ENCODE peak calls at places on chromosome 10, in ten cellular contexts. G is MM.1S, T is DND-41, N is mesenchymal stem cell, E is endothelial cell of umbilical vein, P is fibroblast of lung, X is mesendoderm, R is K562, L is IMR-90, W is GM23248. H is an unnamed sample. For H3K4me1, the result is how much of the 10 kb centered on the place peaks cover.

GRCh38 chr10:112216151-112216550 is 32.6 kb upstream of the GPAM start:
- DNase-seq in G (no peak), T (no peak), N (no peak), E (no peak), P (no peak), X (no peak), R (no peak), L (no peak), W (no peak), H (no peak)

GRCh38 chr10:53786236-53786635 is 1013.7 kb upstream of the MBL2 start:
- DNase-seq in G (no peak), T (no peak), N (no peak), E (no peak), P (no peak), X (peak), R (peak), L (no peak), W (no peak), H (no peak)

GRCh38 chr10:61896854-61897661 is 4.4 kb upstream of the ARID5B start:
- DNase-seq in G (peak), T (peak), N (peak), E (peak), P (peak), X (peak), R (peak), L (peak), W (peak), H (no peak)

GRCh38 chr10:15293862-15294835 is 76.9 kb downstream of the FAM171A1 start:
- DNase-seq in G (no peak), T (peak), N (no peak), E (peak), P (peak), X (no peak), R (no peak), L (peak), W (peak), H (peak)

GRCh38 chr10:90787376-90787775 is 70.5 kb downstream of the HTR7 start:
- DNase-seq in G (no peak), T (no peak), N (no peak), E (no peak), P (no peak), X (no peak), R (no peak), L (no peak), W (no peak), H (no peak)

GRCh38 chr10:126459032-126459831 is 71.0 kb upstream of the ADAM12 start:
- DNase-seq in G (no peak), T (no peak), N (peak), E (no peak), P (peak), X (peak), R (no peak), L (peak), W (peak), H (peak)

GRCh38 chr10:17910144-17910789 is 41.5 kb upstream of the SLC39A12 start:
- DNase-seq in G (peak), T (peak), N (peak), E (peak), P (peak), X (peak), R (peak), L (peak), W (peak), H (peak)

GRCh38 chr10:21171936-21172773 is 275.0 kb upstream of the NEBL start:
- DNase-seq in G (no peak), T (no peak), N (no peak), E (no peak), P (no peak), X (no peak), R (no peak), L (no peak), W (no peak), H (no peak)

GRCh38 chr10:7165500-7166177 is 245.2 kb downstream of the SFMBT2 start:
- DNase-seq in G (no peak), T (no peak), N (no peak), E (no peak), P (no peak), X (no peak), R (no peak), L (no peak), W (no peak), H (no peak)

GRCh38 chr10:69512901-69513300 is 60.3 kb downstream of the NEUROG3 start:
- DNase-seq in G (no peak), T (no peak), N (no peak), E (no peak), P (no peak), X (no peak), R (no peak), L (no peak), W (peak), H (no peak)

GRCh38 chr10:114987995-114988394 is 50.0 kb downstream of the TRUB1 start:
- DNase-seq in G (no peak), T (no peak), N (peak), E (peak), P (peak), X (no peak), R (no peak), L (peak), W (peak), H (peak)

GRCh38 chr10:22259280-22259679 is 41.5 kb upstream of the EBLN1 start:
- DNase-seq in G (peak), T (no peak), N (peak), E (no peak), P (no peak), X (peak), R (peak), L (no peak), W (peak), H (no peak)

GRCh38 chr10:75065081-75065480 is 46.4 kb upstream of the SAMD8 start:
- DNase-seq in G (no peak), T (no peak), N (no peak), E (no peak), P (no peak), X (no peak), R (no peak), L (no peak), W (no peak), H (no peak)

DNA sequence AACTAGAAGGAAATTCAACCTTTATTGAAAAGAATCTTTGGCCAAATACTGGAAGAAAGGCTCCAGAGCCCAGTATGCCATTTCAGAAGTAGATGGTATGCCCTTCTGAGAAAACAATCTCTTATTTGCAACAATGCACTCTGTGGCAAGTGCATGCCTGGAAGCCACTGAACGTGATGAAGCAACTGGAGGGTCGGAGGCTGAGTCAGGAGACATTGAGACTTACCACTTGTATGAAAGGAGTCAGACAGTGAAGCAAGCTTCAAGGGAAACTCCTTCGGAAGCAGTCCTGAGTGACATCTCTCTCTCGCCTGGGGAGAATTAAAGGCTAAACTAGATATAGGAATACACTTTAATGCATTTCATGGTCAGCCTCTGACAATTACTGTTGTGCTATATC is 353.7 kb downstream of the NRG3 start:
- DNase-seq in G (no peak), T (no peak), N (no peak), E (no peak), P (no peak), X (no peak), R (no peak), L (no peak), W (no peak), H (no peak)
- H3K4me3 ChIP-seq in G (no peak), T (no peak), N (no peak), E (no peak), P (no peak), X (no peak), R (no peak), L (no peak), W (no peak), H (no peak)

DNA sequence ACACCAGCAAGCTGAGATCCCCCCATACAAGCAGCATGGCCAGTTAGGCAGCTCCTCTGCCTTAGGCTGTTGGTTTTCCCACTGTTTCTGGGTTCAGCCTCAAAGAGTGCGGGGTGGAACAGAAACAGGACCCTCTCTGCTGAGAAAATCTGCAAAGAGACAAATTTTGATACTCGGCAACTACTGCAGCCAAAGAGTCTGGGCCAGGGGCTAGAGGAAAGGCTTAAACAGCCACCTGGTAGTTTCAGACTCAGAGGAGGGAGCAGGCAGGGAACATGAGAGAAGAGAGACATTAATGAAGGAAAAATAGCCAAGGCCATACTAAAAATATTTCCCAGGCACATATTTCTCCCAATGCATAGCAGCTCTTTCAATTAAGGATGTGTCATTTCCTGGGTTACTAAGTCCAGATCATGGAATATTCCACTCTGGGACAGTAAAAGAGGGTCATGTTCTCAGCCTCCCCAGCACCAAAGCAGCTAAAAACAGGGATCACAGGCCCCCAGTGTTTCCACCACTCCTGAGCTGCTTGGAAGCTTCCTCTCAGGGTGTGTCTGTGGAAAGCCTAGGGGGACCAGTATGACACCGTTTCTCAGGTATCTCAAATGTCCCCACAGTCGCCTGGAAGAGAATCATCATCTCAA is 29.8 kb downstream of the PDLIM1 start:
- DNase-seq in G (peak), T (no peak), N (peak), E (no peak), P (peak), X (peak), R (no peak), L (peak), W (peak), H (peak)
- H3K9ac ChIP-seq in G (peak), T (no peak), N (peak), E (no peak), P (peak), X (peak), R (no peak), L (peak), W (peak), H (peak)

GRCh38 chr10:84355106-84355505 is 26.7 kb downstream of the CCSER2 start:
- DNase-seq in G (no peak), T (no peak), N (no peak), E (peak), P (no peak), X (no peak), R (no peak), L (no peak), W (peak), H (peak)

GRCh38 chr10:84352251-84352842 is 24.0 kb downstream of the CCSER2 start:
- DNase-seq in G (peak), T (peak), N (peak), E (peak), P (peak), X (peak), R (peak), L (peak), W (peak), H (peak)

GRCh38 chr10:84356951-84357350 is 28.6 kb downstream of the CCSER2 start:
- DNase-seq in G (no peak), T (peak), N (no peak), E (no peak), P (no peak), X (no peak), R (no peak), L (no peak), W (no peak), H (no peak)

GRCh38 chr10:84354623-84355022 is 26.2 kb downstream of the CCSER2 start:
- DNase-seq in G (no peak), T (no peak), N (no peak), E (no peak), P (no peak), X (no peak), R (no peak), L (no peak), W (no peak), H (no peak)

GRCh38 chr10:84353052-84353803 is 24.8 kb downstream of the CCSER2 start:
- DNase-seq in G (no peak), T (no peak), N (no peak), E (no peak), P (no peak), X (no peak), R (no peak), L (no peak), W (no peak), H (no peak)
- H3K4me1 ChIP-seq in G (under half), T (under half), N (under half), E (under half), P (under half), X (under half), R (under half), L (under half), W (under half), H (under half)

GRCh38 chr10:26887611-26888215 is 27.0 kb upstream of the ABI1 start:
- DNase-seq in G (no peak), T (no peak), N (no peak), E (peak), P (peak), X (no peak), R (no peak), L (peak), W (peak), H (no peak)
- H3K4me3 ChIP-seq in G (no peak), T (no peak), N (no peak), E (no peak), P (no peak), X (no peak), R (no peak), L (no peak), W (no peak), H (no peak)